ENCODE peak calls at places on chromosomes 3 and 15, in four cellular contexts. One of them, this sample, is unnamed.

GRCh38 chr3:38992117-38992779 is 59.5 kb downstream of the SCN11A start:
- DNase-seq in IMR-90: peak
- DNase-seq in neural progenitor cell: no peak
- DNase-seq in Karpas-422: no peak
- DNase-seq in this sample: no peak

GRCh38 chr3:14907043-14907966 is 40.1 kb upstream of the NR2C2 start:
- DNase-seq in IMR-90: no peak
- DNase-seq in neural progenitor cell: no peak
- DNase-seq in Karpas-422: no peak
- DNase-seq in this sample: peak

GRCh38 chr3:188152660-188153497 is 1.1 kb upstream of the LPP start:
- DNase-seq in IMR-90: peak
- DNase-seq in neural progenitor cell: peak
- DNase-seq in Karpas-422: peak
- DNase-seq in this sample: peak

GRCh38 chr15:52093539-52094502 is 18.8 kb downstream of the BCL2L10 start:
- DNase-seq in IMR-90: peak
- DNase-seq in neural progenitor cell: no peak
- DNase-seq in Karpas-422: no peak
- DNase-seq in this sample: no peak

GRCh38 chr15:38593523-38593922 is 28.9 kb upstream of the RASGRP1 start:
- DNase-seq in IMR-90: no peak
- DNase-seq in neural progenitor cell: no peak
- DNase-seq in Karpas-422: peak
- DNase-seq in this sample: no peak

GRCh38 chr3:21405671-21406667 is 345.0 kb downstream of the ZNF385D start:
- DNase-seq in IMR-90: no peak
- DNase-seq in neural progenitor cell: no peak
- DNase-seq in Karpas-422: no peak
- DNase-seq in this sample: no peak

GRCh38 chr15:76555247-76555646 is 218.7 kb downstream of the ISL2 start:
- DNase-seq in IMR-90: no peak
- DNase-seq in neural progenitor cell: no peak
- DNase-seq in Karpas-422: no peak
- DNase-seq in this sample: no peak

GRCh38 chr3:114861666-114862065 is 285.4 kb downstream of the ZBTB20 start:
- DNase-seq in IMR-90: no peak
- DNase-seq in neural progenitor cell: no peak
- DNase-seq in Karpas-422: no peak
- DNase-seq in this sample: no peak

GRCh38 chr3:101466465-101467309 is 46.3 kb downstream of the SENP7 start:
- DNase-seq in IMR-90: peak
- DNase-seq in neural progenitor cell: peak
- DNase-seq in Karpas-422: peak
- DNase-seq in this sample: no peak

GRCh38 chr3:24242012-24242698 is 252.5 kb downstream of the THRB start:
- DNase-seq in IMR-90: peak
- DNase-seq in neural progenitor cell: no peak
- DNase-seq in Karpas-422: no peak
- DNase-seq in this sample: no peak

GRCh38 chr3:4908769-4909156 is 70.5 kb upstream of the BHLHE40 start:
- DNase-seq in IMR-90: no peak
- DNase-seq in neural progenitor cell: no peak
- DNase-seq in Karpas-422: no peak
- DNase-seq in this sample: no peak

GRCh38 chr3:10957976-10958749 is 34.4 kb upstream of the SLC6A1 start:
- DNase-seq in IMR-90: no peak
- DNase-seq in neural progenitor cell: no peak
- DNase-seq in Karpas-422: no peak
- DNase-seq in this sample: no peak

GRCh38 chr3:172065967-172066762 is 26.8 kb downstream of the FNDC3B start:
- DNase-seq in IMR-90: peak
- DNase-seq in neural progenitor cell: no peak
- DNase-seq in Karpas-422: no peak
- DNase-seq in this sample: no peak

GRCh38 chr3:99875925-99876781 is 58.5 kb downstream of the CMSS1 start:
- DNase-seq in IMR-90: peak
- DNase-seq in neural progenitor cell: peak
- DNase-seq in Karpas-422: peak
- DNase-seq in this sample: no peak

GRCh38 chr3:150430272-150430671 is 22.2 kb downstream of the TSC22D2 start:
- DNase-seq in IMR-90: no peak
- DNase-seq in neural progenitor cell: no peak
- DNase-seq in Karpas-422: no peak
- DNase-seq in this sample: no peak

DNA sequence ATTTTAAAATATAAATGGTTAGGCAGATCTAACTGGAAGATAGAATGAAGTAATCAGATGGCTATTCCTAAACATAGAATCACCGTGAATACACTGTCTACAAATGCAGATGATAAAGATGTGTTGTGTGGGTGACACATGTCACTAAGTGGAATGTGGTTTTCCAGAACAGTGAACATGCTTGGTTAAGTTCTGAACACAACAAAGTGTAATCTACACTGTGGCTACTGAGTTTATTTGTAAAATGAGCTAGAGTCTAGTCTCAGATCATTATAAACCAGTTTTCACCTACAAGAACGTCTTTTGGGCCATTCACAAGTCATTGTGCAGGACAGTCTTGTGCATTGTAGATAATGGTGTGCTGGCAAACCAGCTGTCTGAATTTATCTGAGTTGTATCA is 35.3 kb downstream of the OXNAD1 start:
- DNase-seq in IMR-90: no peak
- DNase-seq in neural progenitor cell: no peak
- DNase-seq in Karpas-422: no peak
- DNase-seq in this sample: no peak
- H3K4me3 ChIP-seq in IMR-90: no peak
- H3K4me3 ChIP-seq in neural progenitor cell: no peak
- H3K4me3 ChIP-seq in Karpas-422: no peak
- H3K4me3 ChIP-seq in this sample: peak

GRCh38 chr3:197394464-197395321 is 96.3 kb upstream of the DLG1 start:
- DNase-seq in IMR-90: peak
- DNase-seq in neural progenitor cell: no peak
- DNase-seq in Karpas-422: no peak
- DNase-seq in this sample: no peak
- H2AFZ ChIP-seq in IMR-90: peak
- H2AFZ ChIP-seq in neural progenitor cell: no peak
- H2AFZ ChIP-seq in Karpas-422: no peak
- H2AFZ ChIP-seq in this sample: no peak

GRCh38 chr3:50502584-50503423 is 630 bp downstream of the CACNA2D2 start:
- DNase-seq in IMR-90: no peak
- DNase-seq in neural progenitor cell: peak
- DNase-seq in Karpas-422: no peak
- DNase-seq in this sample: no peak
- H3K4me3 ChIP-seq in IMR-90: no peak
- H3K4me3 ChIP-seq in neural progenitor cell: peak
- H3K4me3 ChIP-seq in Karpas-422: no peak
- H3K4me3 ChIP-seq in this sample: no peak

DNA sequence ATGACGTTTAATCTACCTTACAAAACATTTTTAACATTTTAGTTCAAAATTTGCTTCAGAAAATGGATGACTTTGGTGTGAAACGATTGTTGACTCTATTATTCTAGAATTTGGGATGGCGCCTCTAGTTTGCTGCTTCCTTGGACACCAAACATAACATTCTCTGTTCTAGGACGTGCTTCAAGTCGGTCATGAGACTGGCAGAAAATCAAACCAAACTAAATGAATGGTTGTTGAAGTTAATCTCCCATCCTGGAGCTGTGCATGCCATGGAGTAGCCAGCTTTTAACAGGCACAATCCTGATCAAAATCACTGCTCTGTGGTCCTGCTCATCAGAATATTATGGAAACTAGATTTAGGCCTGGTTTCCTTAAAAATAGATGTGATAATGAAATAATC is 9.6 kb upstream of the LRRFIP2 start:
- DNase-seq in IMR-90: no peak
- DNase-seq in neural progenitor cell: no peak
- DNase-seq in Karpas-422: no peak
- DNase-seq in this sample: no peak
- H2AFZ ChIP-seq in IMR-90: no peak
- H2AFZ ChIP-seq in neural progenitor cell: no peak
- H2AFZ ChIP-seq in Karpas-422: no peak
- H2AFZ ChIP-seq in this sample: no peak

GRCh38 chr15:78341057-78341763 is 1.1 kb downstream of the CRABP1 start:
- DNase-seq in IMR-90: no peak
- DNase-seq in neural progenitor cell: peak
- DNase-seq in Karpas-422: no peak
- DNase-seq in this sample: no peak
- H3K4me3 ChIP-seq in IMR-90: no peak
- H3K4me3 ChIP-seq in neural progenitor cell: peak
- H3K4me3 ChIP-seq in Karpas-422: no peak
- H3K4me3 ChIP-seq in this sample: no peak

DNA sequence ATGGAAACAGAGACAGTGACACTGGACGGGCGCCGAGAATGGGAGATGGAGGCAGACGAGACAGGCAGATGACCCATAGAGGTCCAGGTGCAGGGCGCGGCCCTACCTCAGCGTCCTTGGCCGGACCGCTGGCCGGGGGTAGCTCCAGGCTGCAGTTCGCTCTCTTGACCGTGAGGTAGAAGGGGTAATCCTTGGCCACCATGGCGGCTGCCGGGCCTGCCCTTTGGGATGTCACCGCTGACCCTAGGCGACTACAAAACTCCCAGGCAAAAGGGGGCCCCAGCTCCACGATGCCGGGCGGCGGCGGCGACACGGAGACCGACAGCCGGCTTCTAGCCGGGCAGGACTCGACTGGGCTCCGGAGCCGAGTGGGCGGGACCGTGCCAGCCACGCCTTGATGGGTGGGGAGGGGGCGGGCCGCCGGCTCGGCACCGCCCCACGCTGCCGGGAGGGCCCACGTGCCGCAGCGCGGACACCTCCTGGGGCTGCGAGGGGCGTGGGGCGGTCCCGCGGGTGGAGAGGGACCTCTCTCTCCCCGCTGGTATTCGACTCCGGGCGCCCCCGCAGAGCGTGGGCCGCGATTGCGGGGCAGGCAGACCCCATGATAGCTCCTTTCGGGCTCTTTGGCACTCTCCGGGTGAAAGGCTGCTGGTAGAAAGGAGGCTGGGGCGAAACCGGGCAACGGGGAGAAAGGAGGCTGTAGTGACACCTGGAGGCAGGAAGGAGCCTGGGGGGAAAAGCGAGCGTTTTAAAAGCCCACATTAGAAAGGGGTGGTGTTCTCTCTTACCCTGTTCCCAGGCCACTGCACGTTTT is at the start of gene ARHGEF3:
- DNase-seq in IMR-90: peak
- DNase-seq in neural progenitor cell: peak
- DNase-seq in Karpas-422: peak
- DNase-seq in this sample: peak
- H2AFZ ChIP-seq in IMR-90: peak
- H2AFZ ChIP-seq in neural progenitor cell: peak
- H2AFZ ChIP-seq in Karpas-422: no peak
- H2AFZ ChIP-seq in this sample: peak